ENCODE peak calls at places on chromosomes 2 and 18, in ten cellular contexts. S is left ventricle myocardium inferior; I is astrocyte of the spinal cord; G is breast epithelium; P is Caco-2; Z is astrocyte; B is mammary epithelial cell; F is transverse colon; H is upper lobe of right lung; E is CD8-positive, alpha-beta T cell. U is an unnamed sample.

GRCh38 chr2:105557021-105557420 is 158.2 kb upstream of the FHL2 start:
- DNase-seq in F (no peak), H (no peak), I (no peak), B (no peak), E (no peak), S (peak), Z (no peak), G (no peak), P (no peak), U (no peak)

GRCh38 chr2:27689424-27689823 is 25.7 kb downstream of the SLC4A1AP start:
- DNase-seq in Z (no peak), S (no peak), G (no peak), I (no peak), F (no peak), H (no peak), P (no peak), E (no peak), B (peak), U (no peak)

GRCh38 chr18:27652480-27653121 is 467.5 kb upstream of the CHST9 start:
- DNase-seq in Z (no peak), I (no peak), B (peak), F (no peak), P (no peak), H (no peak), E (no peak), S (no peak), G (no peak), U (no peak)

GRCh38 chr2:220198911-220199310 is 571.5 kb downstream of the SLC4A3 start:
- DNase-seq in E (no peak), P (no peak), H (no peak), F (no peak), Z (peak), G (no peak), I (peak), B (peak), S (no peak), U (no peak)

GRCh38 chr18:73717570-73717969 is 430.1 kb downstream of the FBXO15 start:
- DNase-seq in H (no peak), S (no peak), P (no peak), F (no peak), E (no peak), B (no peak), G (no peak), I (peak), Z (peak), U (no peak)

GRCh38 chr2:150266931-150267330 is 220.5 kb downstream of the RND3 start:
- DNase-seq in H (no peak), P (no peak), Z (no peak), B (no peak), S (no peak), I (no peak), F (no peak), E (no peak), G (no peak), U (no peak)

GRCh38 chr2:118255301-118255700 is 167.0 kb downstream of the INSIG2 start:
- DNase-seq in G (no peak), I (no peak), E (no peak), B (no peak), Z (no peak), S (no peak), H (no peak), F (no peak), P (no peak), U (no peak)

GRCh38 chr2:25246558-25247290 is 78.3 kb upstream of the POMC start:
- DNase-seq in G (no peak), B (no peak), Z (no peak), P (no peak), H (no peak), F (no peak), E (no peak), I (no peak), S (no peak), U (no peak)

GRCh38 chr2:169050476-169051240 is 18.7 kb upstream of the DHRS9 start:
- DNase-seq in P (no peak), H (no peak), G (no peak), S (no peak), Z (peak), I (no peak), F (no peak), E (no peak), B (peak), U (no peak)

GRCh38 chr2:112465373-112465772 is 16.6 kb upstream of the TTL start:
- DNase-seq in E (no peak), P (no peak), B (no peak), G (no peak), I (peak), S (no peak), Z (no peak), F (no peak), H (no peak), U (no peak)

GRCh38 chr2:118221952-118222594 is 133.8 kb downstream of the INSIG2 start:
- DNase-seq in G (peak), I (peak), F (no peak), H (no peak), S (no peak), B (peak), Z (peak), P (no peak), E (peak), U (peak)

GRCh38 chr2:68099260-68099659 is 36.5 kb upstream of the C1D start:
- DNase-seq in S (no peak), G (no peak), E (no peak), H (no peak), F (no peak), Z (no peak), I (no peak), B (no peak), P (no peak), U (no peak)

GRCh38 chr18:22284581-22285230 is 115.3 kb downstream of the GATA6 start:
- DNase-seq in I (no peak), G (no peak), S (no peak), P (no peak), B (no peak), E (no peak), H (no peak), Z (no peak), F (no peak), U (no peak)

GRCh38 chr2:85811173-85811849 is 57.5 kb downstream of the ATOH8 start:
- DNase-seq in B (no peak), I (peak), F (peak), G (no peak), H (peak), P (no peak), Z (peak), S (peak), E (no peak), U (no peak)

GRCh38 chr18:46333371-46334199 is 229.4 kb downstream of the HAUS1 start:
- DNase-seq in E (no peak), S (peak), G (peak), P (no peak), F (no peak), H (peak), B (peak), I (no peak), Z (peak), U (no peak)

GRCh38 chr2:38509947-38510326 is 92.8 kb downstream of the HNRNPLL start:
- DNase-seq in F (no peak), P (no peak), H (no peak), Z (no peak), S (no peak), I (no peak), G (no peak), E (no peak), B (no peak), U (no peak)

GRCh38 chr2:121527009-121527682 is 3.5 kb upstream of the RNU4ATAC start:
- DNase-seq in I (no peak), P (no peak), F (no peak), H (no peak), S (no peak), Z (no peak), E (no peak), G (no peak), B (peak), U (no peak)

GRCh38 chr2:179313057-179313456 is 48.4 kb upstream of the SESTD1 start:
- DNase-seq in B (no peak), F (no peak), I (no peak), G (no peak), S (no peak), H (no peak), Z (no peak), E (no peak), P (no peak), U (no peak)

GRCh38 chr2:188196343-188197008 is 95.2 kb upstream of the GULP1 start:
- DNase-seq in S (no peak), G (no peak), E (no peak), I (peak), H (no peak), Z (peak), B (peak), P (no peak), F (no peak), U (no peak)

GRCh38 chr2:232637832-232638231 is 4.4 kb downstream of the EFHD1 start:
- DNase-seq in P (no peak), I (no peak), H (no peak), F (no peak), Z (no peak), B (no peak), E (no peak), G (no peak), S (no peak), U (no peak)

GRCh38 chr2:44805391-44805790 is 136.1 kb upstream of the SIX3 start:
- DNase-seq in H (no peak), Z (no peak), G (no peak), P (no peak), I (no peak), E (no peak), B (no peak), S (no peak), F (no peak), U (no peak)

GRCh38 chr2:176001281-176001902 is 675 bp downstream of the LNPK start:
- DNase-seq in I (peak), F (peak), H (peak), Z (peak), P (peak), B (peak), E (peak), S (peak), G (no peak), U (no peak)

GRCh38 chr18:70385474-70385873 is 96.6 kb downstream of the SOCS6 start:
- DNase-seq in I (no peak), P (no peak), H (no peak), B (no peak), E (no peak), F (no peak), Z (no peak), G (no peak), S (no peak), U (no peak)

GRCh38 chr2:177419274-177419673 is 26.7 kb downstream of the AGPS start:
- DNase-seq in E (no peak), Z (peak), B (peak), F (no peak), I (peak), S (no peak), P (no peak), H (no peak), G (no peak), U (no peak)

GRCh38 chr2:204545861-204546773 is 842 bp downstream of the PARD3B start:
- DNase-seq in G (no peak), F (peak), I (no peak), B (peak), S (no peak), Z (no peak), H (peak), E (no peak), P (peak), U (no peak)

GRCh38 chr2:20400787-20401494 is 45.9 kb upstream of the RHOB start:
- DNase-seq in F (no peak), Z (no peak), H (no peak), P (no peak), E (no peak), S (no peak), B (peak), G (no peak), I (no peak), U (no peak)

GRCh38 chr2:41024806-41025205 is 572.9 kb upstream of the SLC8A1 start:
- DNase-seq in G (no peak), B (no peak), Z (no peak), S (no peak), F (no peak), E (no peak), P (no peak), H (no peak), I (no peak), U (no peak)

GRCh38 chr2:161124186-161124585 is 36.0 kb upstream of the TANK start:
- DNase-seq in P (no peak), H (no peak), I (no peak), B (no peak), F (no peak), Z (no peak), G (no peak), E (no peak), S (no peak), U (no peak)

GRCh38 chr2:52897511-52898085 is 870.0 kb upstream of the CHAC2 start:
- DNase-seq in Z (no peak), S (no peak), H (no peak), E (no peak), I (no peak), B (no peak), G (no peak), P (no peak), F (no peak), U (no peak)

DNA sequence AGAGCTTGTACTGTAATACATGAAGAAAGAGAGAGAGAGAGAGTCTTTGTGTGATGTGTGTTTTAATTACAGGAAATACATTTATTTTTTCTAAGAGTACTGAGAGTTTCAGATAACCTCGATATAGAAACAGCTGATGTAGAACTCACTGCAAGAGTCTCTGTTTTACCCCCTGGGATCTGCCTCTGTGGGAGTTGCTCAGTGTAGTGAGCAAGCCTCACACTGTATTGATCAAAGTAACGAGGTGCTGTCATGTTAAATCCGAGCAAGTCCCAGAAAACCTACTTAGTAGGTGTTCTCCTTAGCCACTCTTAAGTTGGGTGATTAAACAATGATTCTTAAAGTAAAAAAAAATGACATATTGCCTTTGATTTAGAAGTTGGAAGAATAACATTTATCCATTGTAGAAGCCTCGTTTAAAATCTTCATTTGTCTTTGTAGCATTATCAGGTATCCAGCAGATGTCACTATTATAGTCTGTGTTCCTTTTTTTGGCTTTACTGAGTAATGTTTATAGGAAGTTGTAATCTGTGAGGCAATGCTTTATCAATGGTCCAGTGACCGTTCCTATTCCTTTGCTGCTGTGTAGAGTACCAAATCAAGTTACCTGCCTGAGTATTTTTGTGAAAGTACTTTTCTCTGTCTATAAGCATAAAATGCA is 219.0 kb downstream of the MYO3B start:
- DNase-seq in S (no peak), P (no peak), I (peak), Z (peak), G (no peak), E (no peak), F (no peak), B (no peak), H (no peak), U (no peak)
- TF ChIP-seq CTCF in S (peak), P (peak), I (peak), Z (peak), G (no peak), E (no peak), F (peak), B (peak), H (peak), U (peak)

DNA sequence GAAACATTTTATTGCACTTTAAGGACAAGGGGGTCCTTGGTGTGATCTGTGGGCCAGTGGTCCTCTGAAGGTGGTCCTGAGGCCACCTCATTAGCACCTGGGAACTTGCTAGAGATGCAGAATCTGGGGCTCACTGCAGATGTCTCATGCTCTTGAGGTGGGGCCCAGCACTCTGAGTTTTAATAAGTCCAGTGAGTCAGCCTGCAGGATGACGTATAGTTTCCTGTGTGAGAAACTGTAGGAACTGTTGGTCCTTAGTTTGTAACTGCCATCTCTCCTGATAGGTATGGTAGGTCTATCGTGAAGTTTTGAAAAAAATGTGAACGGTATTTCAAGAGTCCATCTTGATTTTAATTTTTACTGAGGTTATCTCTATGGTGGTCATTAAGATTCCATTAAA is 2.8 kb downstream of the TRPM8 start:
- DNase-seq in F (no peak), G (no peak), S (no peak), E (no peak), I (peak), H (no peak), P (no peak), Z (peak), B (peak), U (no peak)
- H3K4me3 ChIP-seq in F (no peak), G (no peak), S (no peak), E (no peak), I (no peak), H (no peak), P (no peak), Z (no peak), B (no peak), U (no peak)

GRCh38 chr2:109174214-109174613 is 45.2 kb downstream of the SH3RF3 start:
- DNase-seq in H (no peak), B (no peak), G (no peak), I (no peak), S (no peak), E (peak), P (no peak), Z (no peak), F (no peak), U (no peak)

GRCh38 chr2:109172556-109173105 is 43.6 kb downstream of the SH3RF3 start:
- DNase-seq in F (no peak), H (no peak), S (no peak), B (no peak), E (no peak), Z (peak), P (no peak), G (no peak), I (no peak), U (no peak)

GRCh38 chr2:109170645-109171044 is 41.6 kb downstream of the SH3RF3 start:
- DNase-seq in Z (no peak), F (no peak), P (no peak), I (no peak), H (no peak), G (no peak), S (no peak), B (no peak), E (peak), U (no peak)

GRCh38 chr2:109173311-109174171 is 44.5 kb downstream of the SH3RF3 start:
- DNase-seq in B (no peak), I (peak), P (no peak), F (peak), H (no peak), Z (peak), S (peak), G (peak), E (no peak), U (no peak)

GRCh38 chr2:109171444-109172334 is 42.7 kb downstream of the SH3RF3 start:
- DNase-seq in F (peak), Z (peak), G (no peak), I (peak), B (no peak), P (no peak), H (no peak), S (peak), E (no peak), U (peak)
- TF ChIP-seq CTCF in F (no peak), Z (no peak), G (no peak), I (peak), B (no peak), P (no peak), H (peak), S (peak), E (no peak), U (no peak)

GRCh38 chr2:149037851-149038250 is 648 bp upstream of the LYPD6B start:
- DNase-seq in Z (no peak), F (no peak), H (no peak), P (peak), I (no peak), E (no peak), S (no peak), B (peak), G (no peak), U (peak)

GRCh38 chr2:149039213-149039724 is 770 bp downstream of the LYPD6B start:
- DNase-seq in Z (no peak), F (no peak), I (no peak), G (no peak), P (no peak), E (no peak), H (no peak), B (no peak), S (no peak), U (no peak)

GRCh38 chr2:149036507-149037293 is 1.8 kb upstream of the LYPD6B start:
- DNase-seq in S (no peak), F (no peak), Z (no peak), I (no peak), P (no peak), E (no peak), G (no peak), B (no peak), H (no peak), U (no peak)

GRCh38 chr2:149040451-149040850 is 2.0 kb downstream of the LYPD6B start:
- DNase-seq in I (no peak), G (no peak), E (no peak), B (peak), F (peak), S (no peak), P (no peak), Z (no peak), H (no peak), U (no peak)

DNA sequence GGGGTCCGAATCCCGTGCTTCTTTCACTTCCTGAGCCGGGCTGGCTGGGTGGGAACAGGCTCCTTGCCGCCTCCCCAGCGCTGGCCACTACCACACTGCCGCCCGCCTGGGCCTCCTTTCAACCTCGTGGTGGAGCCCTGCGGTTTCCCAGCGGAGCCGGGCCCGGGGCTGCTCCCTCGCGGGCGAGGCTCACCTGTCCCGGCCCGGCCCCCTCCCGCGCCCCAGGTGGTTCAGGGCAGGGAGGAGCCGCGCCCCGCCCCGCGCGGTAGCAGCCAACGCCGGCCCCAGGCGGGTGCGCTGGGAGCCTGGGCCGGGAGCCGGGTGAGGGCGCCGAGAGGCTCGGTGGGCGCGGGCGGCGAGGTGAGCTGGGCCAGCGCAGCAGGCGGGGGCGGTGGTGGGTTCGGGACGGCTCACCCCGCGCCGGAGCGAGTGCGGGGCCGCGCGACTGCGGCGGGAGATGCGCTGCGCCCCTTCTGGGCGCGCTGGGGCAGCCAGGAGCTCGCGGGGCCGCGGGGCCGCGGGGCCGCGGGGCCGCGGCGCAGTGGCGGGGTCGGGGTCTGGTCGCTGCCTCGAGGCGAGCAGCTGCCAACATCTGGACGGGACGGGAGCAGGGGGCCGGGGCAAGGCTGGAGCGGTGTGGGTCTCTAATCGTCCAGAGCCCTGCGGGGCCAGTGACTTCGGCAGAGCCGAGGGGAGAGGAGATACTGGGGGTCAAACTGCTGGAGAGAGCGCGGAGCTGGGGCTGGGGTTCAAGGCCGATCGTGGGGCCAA is at the start of gene LYPD6B:
- DNase-seq in H (peak), E (no peak), S (no peak), B (peak), F (peak), G (peak), P (peak), I (no peak), Z (no peak), U (no peak)
- H3K4me3 ChIP-seq in H (peak), E (no peak), S (peak), B (peak), F (peak), G (peak), P (peak), I (peak), Z (peak), U (peak)

DNA sequence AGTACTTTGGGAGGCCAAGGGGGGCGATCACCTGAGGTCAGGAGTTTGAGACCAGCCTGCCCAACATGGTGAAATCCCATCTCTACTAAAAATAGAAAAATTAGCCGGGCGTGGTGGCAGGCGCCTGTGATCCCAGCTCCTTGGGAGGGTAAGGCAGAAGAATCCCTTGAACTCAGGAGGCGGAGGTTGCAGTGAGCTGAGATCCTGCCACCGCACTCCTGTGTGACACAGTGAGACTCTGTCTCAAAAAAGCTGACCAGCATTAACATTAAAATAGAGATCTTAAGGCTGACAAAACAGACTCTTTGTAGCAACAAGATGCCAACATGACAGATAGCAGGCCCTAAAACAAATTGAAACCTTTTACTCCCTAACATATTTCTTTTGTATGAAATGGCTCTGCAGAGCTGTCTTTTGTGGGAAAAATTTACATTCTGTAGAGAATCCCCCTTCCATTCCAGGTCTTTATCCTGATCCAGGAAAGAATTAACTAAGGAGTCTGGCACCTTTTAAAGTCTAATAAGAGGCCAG is 213.9 kb downstream of the RAB3GAP1 start:
- DNase-seq in F (no peak), S (no peak), Z (no peak), B (no peak), H (no peak), P (no peak), I (no peak), E (no peak), G (no peak), U (no peak)
- TF ChIP-seq CTCF in F (no peak), S (no peak), Z (no peak), B (no peak), H (no peak), P (no peak), I (no peak), E (no peak), G (no peak), U (no peak)